ENCODE peak calls at places on chromosomes 12 and 14, in ten cellular contexts. One of them, this sample, is unnamed.

GRCh38 chr14:104435147-104436046 is 144.2 kb upstream of the C14orf180 start:
- DNase-seq in amniotic stem cell: no peak
- DNase-seq in keratinocyte: no peak
- DNase-seq in CD8-positive, alpha-beta memory T cell: no peak
- DNase-seq in GM23248: no peak
- DNase-seq in stimulated activated CD8-positive, alpha-beta memory T cell treated with anti-CD3 and anti-CD28 coated beads, Interleukin-4, amount 100 ng/mL, for 24 hours: no peak
- DNase-seq in WERI-Rb-1: no peak
- DNase-seq in brain microvascular endothelial cell: no peak
- DNase-seq in central memory CD4-positive, alpha-beta T cell: no peak
- DNase-seq in germinal center: no peak
- DNase-seq in this sample: no peak

GRCh38 chr12:22101749-22102243 is 55.8 kb downstream of the CMAS start:
- DNase-seq in germinal center: no peak
- DNase-seq in stimulated activated CD8-positive, alpha-beta memory T cell treated with anti-CD3 and anti-CD28 coated beads, Interleukin-4, amount 100 ng/mL, for 24 hours: no peak
- DNase-seq in CD8-positive, alpha-beta memory T cell: no peak
- DNase-seq in amniotic stem cell: no peak
- DNase-seq in WERI-Rb-1: no peak
- DNase-seq in brain microvascular endothelial cell: peak; percentile 74
- DNase-seq in GM23248: peak; percentile 81
- DNase-seq in keratinocyte: peak; percentile 96
- DNase-seq in central memory CD4-positive, alpha-beta T cell: no peak
- DNase-seq in this sample: no peak

GRCh38 chr14:53841109-53842099 is 115.2 kb downstream of the BMP4 start:
- DNase-seq in central memory CD4-positive, alpha-beta T cell: no peak
- DNase-seq in brain microvascular endothelial cell: no peak
- DNase-seq in GM23248: no peak
- DNase-seq in amniotic stem cell: no peak
- DNase-seq in stimulated activated CD8-positive, alpha-beta memory T cell treated with anti-CD3 and anti-CD28 coated beads, Interleukin-4, amount 100 ng/mL, for 24 hours: no peak
- DNase-seq in germinal center: no peak
- DNase-seq in WERI-Rb-1: no peak
- DNase-seq in keratinocyte: no peak
- DNase-seq in CD8-positive, alpha-beta memory T cell: no peak
- DNase-seq in this sample: no peak

GRCh38 chr12:64730585-64730964 is 28.6 kb downstream of the GNS start:
- DNase-seq in WERI-Rb-1: no peak
- DNase-seq in brain microvascular endothelial cell: no peak
- DNase-seq in amniotic stem cell: no peak
- DNase-seq in germinal center: no peak
- DNase-seq in stimulated activated CD8-positive, alpha-beta memory T cell treated with anti-CD3 and anti-CD28 coated beads, Interleukin-4, amount 100 ng/mL, for 24 hours: no peak
- DNase-seq in central memory CD4-positive, alpha-beta T cell: no peak
- DNase-seq in GM23248: no peak
- DNase-seq in keratinocyte: no peak
- DNase-seq in CD8-positive, alpha-beta memory T cell: no peak
- DNase-seq in this sample: no peak

GRCh38 chr12:129675947-129676346 is 227.9 kb downstream of the TMEM132D start:
- DNase-seq in GM23248: no peak
- DNase-seq in stimulated activated CD8-positive, alpha-beta memory T cell treated with anti-CD3 and anti-CD28 coated beads, Interleukin-4, amount 100 ng/mL, for 24 hours: no peak
- DNase-seq in central memory CD4-positive, alpha-beta T cell: no peak
- DNase-seq in brain microvascular endothelial cell: no peak
- DNase-seq in WERI-Rb-1: no peak
- DNase-seq in keratinocyte: no peak
- DNase-seq in germinal center: no peak
- DNase-seq in CD8-positive, alpha-beta memory T cell: no peak
- DNase-seq in amniotic stem cell: no peak
- DNase-seq in this sample: no peak

GRCh38 chr12:93751864-93752610 is 74.9 kb downstream of the CRADD start:
- DNase-seq in CD8-positive, alpha-beta memory T cell: no peak
- DNase-seq in stimulated activated CD8-positive, alpha-beta memory T cell treated with anti-CD3 and anti-CD28 coated beads, Interleukin-4, amount 100 ng/mL, for 24 hours: no peak
- DNase-seq in keratinocyte: no peak
- DNase-seq in germinal center: no peak
- DNase-seq in GM23248: peak; percentile 12
- DNase-seq in brain microvascular endothelial cell: peak; percentile 47
- DNase-seq in amniotic stem cell: peak; percentile 4
- DNase-seq in central memory CD4-positive, alpha-beta T cell: no peak
- DNase-seq in WERI-Rb-1: no peak
- DNase-seq in this sample: no peak

GRCh38 chr14:67410313-67410712 is 1.7 kb downstream of the PLEK2 start:
- DNase-seq in germinal center: no peak
- DNase-seq in amniotic stem cell: no peak
- DNase-seq in CD8-positive, alpha-beta memory T cell: no peak
- DNase-seq in keratinocyte: no peak
- DNase-seq in GM23248: no peak
- DNase-seq in central memory CD4-positive, alpha-beta T cell: no peak
- DNase-seq in WERI-Rb-1: no peak
- DNase-seq in brain microvascular endothelial cell: no peak
- DNase-seq in stimulated activated CD8-positive, alpha-beta memory T cell treated with anti-CD3 and anti-CD28 coated beads, Interleukin-4, amount 100 ng/mL, for 24 hours: no peak
- DNase-seq in this sample: no peak

GRCh38 chr12:40158592-40159111 is 52.8 kb upstream of the SLC2A13 start:
- DNase-seq in stimulated activated CD8-positive, alpha-beta memory T cell treated with anti-CD3 and anti-CD28 coated beads, Interleukin-4, amount 100 ng/mL, for 24 hours: no peak
- DNase-seq in central memory CD4-positive, alpha-beta T cell: no peak
- DNase-seq in brain microvascular endothelial cell: no peak
- DNase-seq in keratinocyte: peak; percentile 75
- DNase-seq in GM23248: no peak
- DNase-seq in germinal center: no peak
- DNase-seq in WERI-Rb-1: no peak
- DNase-seq in CD8-positive, alpha-beta memory T cell: no peak
- DNase-seq in amniotic stem cell: no peak
- DNase-seq in this sample: no peak

GRCh38 chr12:12641650-12642049 is 30.0 kb downstream of the CREBL2 start:
- DNase-seq in amniotic stem cell: no peak
- DNase-seq in WERI-Rb-1: no peak
- DNase-seq in stimulated activated CD8-positive, alpha-beta memory T cell treated with anti-CD3 and anti-CD28 coated beads, Interleukin-4, amount 100 ng/mL, for 24 hours: no peak
- DNase-seq in central memory CD4-positive, alpha-beta T cell: no peak
- DNase-seq in brain microvascular endothelial cell: no peak
- DNase-seq in CD8-positive, alpha-beta memory T cell: no peak
- DNase-seq in germinal center: no peak
- DNase-seq in keratinocyte: no peak
- DNase-seq in GM23248: no peak
- DNase-seq in this sample: no peak

GRCh38 chr14:87691482-87691881 is 301.5 kb downstream of the GALC start:
- DNase-seq in CD8-positive, alpha-beta memory T cell: no peak
- DNase-seq in keratinocyte: no peak
- DNase-seq in central memory CD4-positive, alpha-beta T cell: no peak
- DNase-seq in germinal center: no peak
- DNase-seq in stimulated activated CD8-positive, alpha-beta memory T cell treated with anti-CD3 and anti-CD28 coated beads, Interleukin-4, amount 100 ng/mL, for 24 hours: no peak
- DNase-seq in amniotic stem cell: no peak
- DNase-seq in brain microvascular endothelial cell: no peak
- DNase-seq in GM23248: no peak
- DNase-seq in WERI-Rb-1: no peak
- DNase-seq in this sample: no peak

GRCh38 chr12:124713436-124714082 is 146.1 kb upstream of the NCOR2 start:
- DNase-seq in GM23248: peak; percentile 90
- DNase-seq in germinal center: peak; percentile 13
- DNase-seq in CD8-positive, alpha-beta memory T cell: peak; percentile 38
- DNase-seq in WERI-Rb-1: no peak
- DNase-seq in stimulated activated CD8-positive, alpha-beta memory T cell treated with anti-CD3 and anti-CD28 coated beads, Interleukin-4, amount 100 ng/mL, for 24 hours: peak; percentile 28
- DNase-seq in amniotic stem cell: peak; percentile 37
- DNase-seq in keratinocyte: no peak
- DNase-seq in brain microvascular endothelial cell: peak; percentile 78
- DNase-seq in central memory CD4-positive, alpha-beta T cell: peak; percentile 53
- DNase-seq in this sample: peak; percentile 53

GRCh38 chr14:75223664-75224154 is 47.3 kb upstream of the TMED10 start:
- DNase-seq in GM23248: peak; percentile 10
- DNase-seq in central memory CD4-positive, alpha-beta T cell: no peak
- DNase-seq in WERI-Rb-1: peak; percentile 91
- DNase-seq in amniotic stem cell: no peak
- DNase-seq in brain microvascular endothelial cell: no peak
- DNase-seq in germinal center: peak; percentile 18
- DNase-seq in stimulated activated CD8-positive, alpha-beta memory T cell treated with anti-CD3 and anti-CD28 coated beads, Interleukin-4, amount 100 ng/mL, for 24 hours: no peak
- DNase-seq in CD8-positive, alpha-beta memory T cell: no peak
- DNase-seq in keratinocyte: no peak
- DNase-seq in this sample: no peak

GRCh38 chr14:100845341-100845740 is 19.4 kb downstream of the MEG3 start:
- DNase-seq in brain microvascular endothelial cell: no peak
- DNase-seq in central memory CD4-positive, alpha-beta T cell: no peak
- DNase-seq in WERI-Rb-1: no peak
- DNase-seq in keratinocyte: no peak
- DNase-seq in GM23248: no peak
- DNase-seq in amniotic stem cell: no peak
- DNase-seq in stimulated activated CD8-positive, alpha-beta memory T cell treated with anti-CD3 and anti-CD28 coated beads, Interleukin-4, amount 100 ng/mL, for 24 hours: no peak
- DNase-seq in germinal center: no peak
- DNase-seq in CD8-positive, alpha-beta memory T cell: no peak
- DNase-seq in this sample: no peak

GRCh38 chr14:68793734-68794129 is 865 bp upstream of the ZFP36L1 start:
- DNase-seq in WERI-Rb-1: no peak
- DNase-seq in stimulated activated CD8-positive, alpha-beta memory T cell treated with anti-CD3 and anti-CD28 coated beads, Interleukin-4, amount 100 ng/mL, for 24 hours: no peak
- DNase-seq in brain microvascular endothelial cell: no peak
- DNase-seq in central memory CD4-positive, alpha-beta T cell: no peak
- DNase-seq in germinal center: no peak
- DNase-seq in keratinocyte: no peak
- DNase-seq in CD8-positive, alpha-beta memory T cell: no peak
- DNase-seq in GM23248: peak; percentile 82
- DNase-seq in amniotic stem cell: no peak
- DNase-seq in this sample: no peak

GRCh38 chr12:112869091-112869490 is 37.7 kb upstream of the OAS1 start:
- DNase-seq in amniotic stem cell: no peak
- DNase-seq in GM23248: no peak
- DNase-seq in WERI-Rb-1: no peak
- DNase-seq in stimulated activated CD8-positive, alpha-beta memory T cell treated with anti-CD3 and anti-CD28 coated beads, Interleukin-4, amount 100 ng/mL, for 24 hours: no peak
- DNase-seq in brain microvascular endothelial cell: no peak
- DNase-seq in germinal center: no peak
- DNase-seq in central memory CD4-positive, alpha-beta T cell: no peak
- DNase-seq in keratinocyte: no peak
- DNase-seq in CD8-positive, alpha-beta memory T cell: no peak
- DNase-seq in this sample: no peak

GRCh38 chr12:53064613-53065415 is 14.4 kb downstream of the SPRYD3 start:
- DNase-seq in WERI-Rb-1: no peak
- DNase-seq in amniotic stem cell: no peak
- DNase-seq in brain microvascular endothelial cell: no peak
- DNase-seq in CD8-positive, alpha-beta memory T cell: no peak
- DNase-seq in stimulated activated CD8-positive, alpha-beta memory T cell treated with anti-CD3 and anti-CD28 coated beads, Interleukin-4, amount 100 ng/mL, for 24 hours: no peak
- DNase-seq in germinal center: no peak
- DNase-seq in central memory CD4-positive, alpha-beta T cell: no peak
- DNase-seq in GM23248: no peak
- DNase-seq in keratinocyte: no peak
- DNase-seq in this sample: no peak

GRCh38 chr12:130504110-130504835 is 166.6 kb downstream of the PIWIL1 start:
- DNase-seq in amniotic stem cell: no peak
- DNase-seq in keratinocyte: no peak
- DNase-seq in brain microvascular endothelial cell: no peak
- DNase-seq in GM23248: no peak
- DNase-seq in germinal center: no peak
- DNase-seq in WERI-Rb-1: peak; percentile 63
- DNase-seq in central memory CD4-positive, alpha-beta T cell: no peak
- DNase-seq in CD8-positive, alpha-beta memory T cell: no peak
- DNase-seq in stimulated activated CD8-positive, alpha-beta memory T cell treated with anti-CD3 and anti-CD28 coated beads, Interleukin-4, amount 100 ng/mL, for 24 hours: no peak
- DNase-seq in this sample: no peak

GRCh38 chr14:104116544-104117340 is 21.6 kb upstream of the KIF26A start:
- DNase-seq in stimulated activated CD8-positive, alpha-beta memory T cell treated with anti-CD3 and anti-CD28 coated beads, Interleukin-4, amount 100 ng/mL, for 24 hours: no peak
- DNase-seq in keratinocyte: no peak
- DNase-seq in GM23248: no peak
- DNase-seq in amniotic stem cell: no peak
- DNase-seq in germinal center: no peak
- DNase-seq in brain microvascular endothelial cell: no peak
- DNase-seq in central memory CD4-positive, alpha-beta T cell: no peak
- DNase-seq in WERI-Rb-1: peak; percentile 6
- DNase-seq in CD8-positive, alpha-beta memory T cell: no peak
- DNase-seq in this sample: no peak

GRCh38 chr14:95319312-95320075 is at the start of gene CLMN:
- DNase-seq in amniotic stem cell: no peak
- DNase-seq in germinal center: peak; percentile 70
- DNase-seq in keratinocyte: no peak
- DNase-seq in CD8-positive, alpha-beta memory T cell: peak; percentile 33
- DNase-seq in stimulated activated CD8-positive, alpha-beta memory T cell treated with anti-CD3 and anti-CD28 coated beads, Interleukin-4, amount 100 ng/mL, for 24 hours: peak; percentile 7
- DNase-seq in GM23248: peak; percentile 75
- DNase-seq in brain microvascular endothelial cell: no peak
- DNase-seq in central memory CD4-positive, alpha-beta T cell: peak; percentile 23
- DNase-seq in WERI-Rb-1: peak; percentile 50
- DNase-seq in this sample: peak; percentile 52

GRCh38 chr12:102480401-102480800 is at the start of gene IGF1:
- DNase-seq in WERI-Rb-1: peak; percentile 16
- DNase-seq in keratinocyte: no peak
- DNase-seq in brain microvascular endothelial cell: no peak
- DNase-seq in GM23248: peak; percentile 71
- DNase-seq in stimulated activated CD8-positive, alpha-beta memory T cell treated with anti-CD3 and anti-CD28 coated beads, Interleukin-4, amount 100 ng/mL, for 24 hours: no peak
- DNase-seq in central memory CD4-positive, alpha-beta T cell: no peak
- DNase-seq in amniotic stem cell: no peak
- DNase-seq in CD8-positive, alpha-beta memory T cell: no peak
- DNase-seq in germinal center: no peak
- DNase-seq in this sample: no peak

GRCh38 chr12:93827669-93828068 is 150.5 kb downstream of the CRADD start:
- DNase-seq in amniotic stem cell: no peak
- DNase-seq in stimulated activated CD8-positive, alpha-beta memory T cell treated with anti-CD3 and anti-CD28 coated beads, Interleukin-4, amount 100 ng/mL, for 24 hours: no peak
- DNase-seq in keratinocyte: no peak
- DNase-seq in GM23248: no peak
- DNase-seq in brain microvascular endothelial cell: no peak
- DNase-seq in WERI-Rb-1: no peak
- DNase-seq in germinal center: no peak
- DNase-seq in CD8-positive, alpha-beta memory T cell: no peak
- DNase-seq in central memory CD4-positive, alpha-beta T cell: no peak
- DNase-seq in this sample: no peak

GRCh38 chr12:52052471-52053186 is 1.4 kb downstream of the NR4A1 start:
- DNase-seq in keratinocyte: no peak
- DNase-seq in central memory CD4-positive, alpha-beta T cell: peak; percentile 55
- DNase-seq in stimulated activated CD8-positive, alpha-beta memory T cell treated with anti-CD3 and anti-CD28 coated beads, Interleukin-4, amount 100 ng/mL, for 24 hours: no peak
- DNase-seq in brain microvascular endothelial cell: no peak
- DNase-seq in GM23248: no peak
- DNase-seq in amniotic stem cell: no peak
- DNase-seq in germinal center: no peak
- DNase-seq in WERI-Rb-1: no peak
- DNase-seq in CD8-positive, alpha-beta memory T cell: peak; percentile 40
- DNase-seq in this sample: no peak

GRCh38 chr14:73467800-73468199 is 9.5 kb upstream of the NUMB start:
- DNase-seq in WERI-Rb-1: no peak
- DNase-seq in central memory CD4-positive, alpha-beta T cell: no peak
- DNase-seq in amniotic stem cell: no peak
- DNase-seq in GM23248: peak; percentile 88
- DNase-seq in keratinocyte: no peak
- DNase-seq in stimulated activated CD8-positive, alpha-beta memory T cell treated with anti-CD3 and anti-CD28 coated beads, Interleukin-4, amount 100 ng/mL, for 24 hours: no peak
- DNase-seq in germinal center: no peak
- DNase-seq in CD8-positive, alpha-beta memory T cell: no peak
- DNase-seq in brain microvascular endothelial cell: peak; percentile 75
- DNase-seq in this sample: no peak

GRCh38 chr12:26704684-26705475 is 128.1 kb downstream of the ITPR2 start:
- DNase-seq in CD8-positive, alpha-beta memory T cell: no peak
- DNase-seq in stimulated activated CD8-positive, alpha-beta memory T cell treated with anti-CD3 and anti-CD28 coated beads, Interleukin-4, amount 100 ng/mL, for 24 hours: no peak
- DNase-seq in germinal center: no peak
- DNase-seq in WERI-Rb-1: no peak
- DNase-seq in GM23248: peak; percentile 41
- DNase-seq in keratinocyte: no peak
- DNase-seq in central memory CD4-positive, alpha-beta T cell: no peak
- DNase-seq in amniotic stem cell: no peak
- DNase-seq in brain microvascular endothelial cell: no peak
- DNase-seq in this sample: no peak

This sample was measured in naive thymus-derived CD4-positive, alpha-beta T cell.